ENCODE peak calls at places on chromosomes 5 and 9, in nine cellular contexts. W is IMR-90, P is neuronal stem cell, I is kidney, U is GM23248, H is HepG2, S is mesenchymal stem cell, N is astrocyte, A is trophoblast cell. O is an unnamed sample.

GRCh38 chr5:141234109-141234508 is 11.0 kb downstream of the PCDHB14 start:
- DNase-seq in W (peak; percentile 3), P (no peak), I (no peak), U (peak; percentile 34), H (peak; percentile 4), S (no peak), N (no peak), A (no peak), O (peak; percentile 27)

GRCh38 chr9:970310-971002 is 6.0 kb upstream of the DMRT3 start:
- DNase-seq in W (no peak), P (no peak), I (no peak), U (no peak), H (no peak), S (no peak), N (no peak), A (no peak), O (no peak)

GRCh38 chr5:161851691-161852299 is 3.9 kb downstream of the GABRA1 start:
- DNase-seq in W (no peak), P (no peak), I (no peak), U (peak; percentile 2), H (no peak), S (no peak), N (no peak), A (no peak), O (peak; percentile 2)

GRCh38 chr9:79800578-79800977 is 228.8 kb downstream of the TLE4 start:
- DNase-seq in W (peak; percentile 24), P (no peak), I (no peak), U (peak; percentile 41), H (no peak), S (peak; percentile 3), N (no peak), A (no peak), O (peak; percentile 82)

GRCh38 chr9:132451276-132451675 is 41.3 kb downstream of the CFAP77 start:
- DNase-seq in W (no peak), P (no peak), I (no peak), U (no peak), H (no peak), S (no peak), N (no peak), A (no peak), O (no peak)

GRCh38 chr9:93123561-93124283 is 10.3 kb downstream of the NINJ1 start:
- DNase-seq in W (no peak), P (no peak), I (peak; percentile 74), U (no peak), H (no peak), S (no peak), N (no peak), A (no peak), O (no peak)

GRCh38 chr9:112037281-112038016 is 137.6 kb downstream of the SUSD1 start:
- DNase-seq in W (peak; percentile 94), P (peak; percentile 24), I (no peak), U (peak; percentile 72), H (no peak), S (peak; percentile 33), N (peak; percentile 88), A (no peak), O (peak; percentile 82)

GRCh38 chr9:16718296-16718695 is 152.2 kb downstream of the BNC2 start:
- DNase-seq in W (peak; percentile 48), P (no peak), I (no peak), U (peak; percentile 75), H (no peak), S (no peak), N (no peak), A (no peak), O (no peak)

GRCh38 chr5:95734916-95735315 is 3.8 kb downstream of the RHOBTB3 start:
- DNase-seq in W (peak; percentile 58), P (no peak), I (no peak), U (peak; percentile 45), H (no peak), S (no peak), N (peak; percentile 90), A (no peak), O (no peak)

GRCh38 chr5:173602423-173602822 is 14.0 kb downstream of the BOD1 start:
- DNase-seq in W (peak; percentile 70), P (no peak), I (no peak), U (peak; percentile 61), H (no peak), S (peak; percentile 86), N (peak; percentile 91), A (peak; percentile 92), O (peak; percentile 70)

GRCh38 chr5:77486344-77486962 is 5.7 kb downstream of the WDR41 start:
- DNase-seq in W (no peak), P (no peak), I (no peak), U (no peak), H (no peak), S (no peak), N (peak; percentile 0), A (no peak), O (no peak)

GRCh38 chr9:136232964-136233363 is 12.6 kb downstream of the QSOX2 start:
- DNase-seq in W (no peak), P (no peak), I (no peak), U (no peak), H (no peak), S (no peak), N (no peak), A (no peak), O (no peak)

GRCh38 chr9:21082671-21083070 is 4.9 kb upstream of the IFNB1 start:
- DNase-seq in W (no peak), P (no peak), I (no peak), U (no peak), H (no peak), S (no peak), N (no peak), A (no peak), O (no peak)

DNA sequence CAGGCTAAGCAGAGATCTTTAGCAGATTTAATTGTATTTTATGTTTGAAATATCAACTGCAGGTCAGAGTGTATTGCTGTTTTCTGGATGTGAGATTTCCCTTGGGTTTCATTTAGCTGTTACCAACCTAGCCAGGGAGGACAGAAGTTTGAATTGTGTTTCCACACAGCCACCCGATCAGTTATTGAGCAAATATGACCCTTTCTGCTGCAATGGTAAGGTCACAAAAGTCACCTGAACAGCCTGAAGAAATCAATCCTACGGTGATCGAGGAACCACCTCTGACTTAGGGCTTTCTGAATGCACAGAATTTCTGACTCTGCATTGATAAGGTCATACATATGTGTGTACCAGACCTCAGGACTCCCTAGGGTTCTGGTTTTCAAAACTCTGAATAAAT is 420.0 kb downstream of the MAN2A1 start:
- DNase-seq in W (no peak), P (no peak), I (no peak), U (no peak), H (peak; percentile 36), S (no peak), N (no peak), A (no peak), O (no peak)
- H3K9ac ChIP-seq in W (no peak overlapping the region), P (no peak overlapping the region), I (no peak overlapping the region), U (no peak overlapping the region), H (no peak overlapping the region), S (no peak overlapping the region), N (no peak overlapping the region), A (no peak overlapping the region), O (no peak overlapping the region)

GRCh38 chr5:100790170-100790665 is 112.9 kb downstream of the ST8SIA4 start:
- DNase-seq in W (no peak), P (peak; percentile 38), I (no peak), U (no peak), H (no peak), S (no peak), N (no peak), A (peak; percentile 51), O (no peak)

GRCh38 chr5:100788417-100788816 is 114.7 kb downstream of the ST8SIA4 start:
- DNase-seq in W (no peak), P (no peak), I (no peak), U (no peak), H (no peak), S (no peak), N (no peak), A (no peak), O (no peak)

GRCh38 chr5:100791376-100791775 is 111.7 kb downstream of the ST8SIA4 start:
- DNase-seq in W (no peak), P (no peak), I (no peak), U (no peak), H (no peak), S (no peak), N (no peak), A (no peak), O (no peak)

GRCh38 chr5:100790951-100791350 is 112.1 kb downstream of the ST8SIA4 start:
- DNase-seq in W (no peak), P (no peak), I (no peak), U (no peak), H (no peak), S (no peak), N (no peak), A (no peak), O (no peak)

GRCh38 chr5:100789641-100790160 is 113.4 kb downstream of the ST8SIA4 start:
- DNase-seq in W (no peak), P (no peak), I (no peak), U (no peak), H (no peak), S (no peak), N (no peak), A (no peak), O (no peak)
- H3K4me3 ChIP-seq in W (no peak overlapping the region), P (no peak overlapping the region), I (no peak overlapping the region), U (no peak overlapping the region), H (no peak overlapping the region), S (no peak overlapping the region), N (no peak overlapping the region), A (no peak overlapping the region), O (no peak overlapping the region)

DNA sequence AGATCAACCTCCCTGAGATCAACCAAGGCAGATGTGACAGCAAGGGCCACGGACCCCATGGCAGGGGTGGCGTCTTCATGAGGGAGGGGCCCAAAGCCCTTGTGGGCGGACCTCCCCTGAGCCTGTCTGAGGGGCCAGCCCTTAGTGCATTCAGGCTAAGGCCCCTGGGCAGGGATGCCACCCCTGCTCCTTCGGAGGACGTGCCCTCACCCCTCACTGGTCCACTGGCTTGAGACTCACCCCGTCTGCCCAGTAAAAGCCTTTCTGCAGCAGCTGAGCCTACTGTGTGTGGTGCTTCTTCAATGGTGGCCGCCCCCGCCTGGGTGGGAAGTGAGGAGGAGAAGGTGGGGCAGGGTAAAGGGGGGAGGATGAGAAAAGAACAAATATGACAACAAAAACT is 8.3 kb downstream of the GPX3 start:
- DNase-seq in W (no peak), P (no peak), I (no peak), U (no peak), H (no peak), S (no peak), N (no peak), A (no peak), O (no peak)
- H3K9ac ChIP-seq in W (no peak overlapping the region), P (no peak overlapping the region), I (no peak overlapping the region), U (no peak overlapping the region), H (no peak overlapping the region), S (no peak overlapping the region), N (no peak overlapping the region), A (no peak overlapping the region), O (peak overlapping the region; percentile 73)

DNA sequence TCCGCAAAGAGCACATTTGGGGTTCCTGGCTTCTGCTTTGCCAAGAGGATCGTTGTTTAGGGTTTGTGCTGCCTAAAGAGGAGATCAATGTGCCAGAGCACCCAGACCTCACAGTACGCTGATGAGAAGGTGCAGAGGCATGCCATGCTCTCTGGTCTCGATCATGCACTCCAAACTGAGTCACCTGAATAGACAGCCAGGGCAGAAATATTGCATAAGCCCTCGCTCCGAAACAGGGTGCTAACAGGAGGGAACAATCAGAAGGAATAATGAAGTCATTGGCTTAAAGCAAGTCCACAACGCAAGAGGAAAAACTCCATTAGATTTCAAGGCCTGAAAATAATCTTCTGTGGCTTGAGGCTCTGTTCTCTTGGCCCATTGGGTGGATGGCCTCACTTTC is 124.3 kb downstream of the GCNT1 start:
- DNase-seq in W (no peak), P (no peak), I (no peak), U (no peak), H (no peak), S (no peak), N (no peak), A (no peak), O (no peak)
- H3K4me3 ChIP-seq in W (no peak overlapping the region), P (no peak overlapping the region), I (no peak overlapping the region), U (no peak overlapping the region), H (no peak overlapping the region), S (no peak overlapping the region), N (no peak overlapping the region), A (no peak overlapping the region), O (no peak overlapping the region)